ENCODE peak calls at places on chromosomes 2 and 18, in four cellular contexts. X is NCI-H1105 treated with DMSO at 0.1 percent for 48 hours; C is thyroid gland; B is activated naive CD4-positive, alpha-beta T cell treated with Interleukin-2 at 50 U/mL for 16 hours. R is an unnamed sample.

GRCh38 chr18:56987236-56987635 is 159.7 kb upstream of the BOD1L2 start:
- DNase-seq in X (no peak), C (no peak), B (no peak), R (no peak)

GRCh38 chr2:22616031-22616430 is 768.9 kb upstream of the KLHL29 start:
- DNase-seq in X (no peak), C (no peak), B (no peak), R (no peak)

GRCh38 chr2:72028351-72028995 is 119.2 kb downstream of the CYP26B1 start:
- DNase-seq in X (no peak), C (no peak), B (no peak), R (peak)

GRCh38 chr2:120762341-120763061 is 26.8 kb downstream of the GLI2 start:
- DNase-seq in X (no peak), C (no peak), B (no peak), R (no peak)

GRCh38 chr2:205323929-205324328 is 358.4 kb upstream of the NRP2 start:
- DNase-seq in X (no peak), C (no peak), B (no peak), R (no peak)

GRCh38 chr18:36095936-36096519 is 28.7 kb upstream of the RPRD1A start:
- DNase-seq in X (peak), C (no peak), B (no peak), R (no peak)

GRCh38 chr2:241256168-241256545 is 59.3 kb downstream of the HDLBP start:
- DNase-seq in X (no peak), C (no peak), B (no peak), R (no peak)

GRCh38 chr2:152221870-152222269 is 46.3 kb upstream of the STAM2 start:
- DNase-seq in X (no peak), C (no peak), B (no peak), R (no peak)

GRCh38 chr2:45173513-45173912 is 164.3 kb upstream of the SIX2 start:
- DNase-seq in X (no peak), C (no peak), B (no peak), R (no peak)

GRCh38 chr2:218368621-218369153 is 12.0 kb downstream of the CATIP start:
- DNase-seq in X (no peak), C (peak), B (no peak), R (peak)